ENCODE peak calls at places on chromosome 7, in nine cellular contexts. G is testis, X is uterus, W is tibial nerve, S is right lobe of liver, T is prostate gland, C is adrenal gland, B is IMR-90, M is heart left ventricle. H is an unnamed sample. For H3K4me1, the result is how much of the 10 kb centered on the place peaks cover.

GRCh38 chr7:8442814-8443304 is 9.4 kb downstream of the NXPH1 start:
- DNase-seq in G (peak), X (no peak), W (no peak), S (peak), T (no peak), C (peak), B (no peak), M (peak), H (no peak)

GRCh38 chr7:71488308-71488707 is 356.4 kb downstream of the GALNT17 start:
- DNase-seq in G (no peak), X (no peak), W (no peak), S (no peak), T (no peak), C (no peak), B (no peak), M (no peak), H (no peak)

GRCh38 chr7:154350892-154351291 is 298.7 kb downstream of the DPP6 start:
- DNase-seq in G (no peak), X (no peak), W (no peak), S (no peak), T (no peak), C (no peak), B (no peak), M (no peak), H (no peak)

GRCh38 chr7:79453558-79454324 is at the start of gene MAGI2:
- DNase-seq in G (peak), X (peak), W (peak), S (peak), T (peak), C (peak), B (peak), M (peak), H (peak)

GRCh38 chr7:20284398-20285143 is 46.1 kb upstream of the ITGB8 start:
- DNase-seq in G (no peak), X (no peak), W (no peak), S (no peak), T (no peak), C (no peak), B (peak), M (no peak), H (no peak)

GRCh38 chr7:26930845-26931244 is 66.5 kb upstream of the SKAP2 start:
- DNase-seq in G (no peak), X (no peak), W (no peak), S (no peak), T (no peak), C (no peak), B (no peak), M (no peak), H (no peak)

GRCh38 chr7:15326044-15326644 is 235.7 kb downstream of the AGMO start:
- DNase-seq in G (no peak), X (no peak), W (no peak), S (no peak), T (no peak), C (no peak), B (peak), M (no peak), H (no peak)

GRCh38 chr7:83161851-83162401 is 758 bp downstream of the PCLO start:
- DNase-seq in G (peak), X (no peak), W (no peak), S (no peak), T (no peak), C (no peak), B (no peak), M (no peak), H (no peak)

GRCh38 chr7:24427048-24427447 is 143.1 kb downstream of the NPY start:
- DNase-seq in G (no peak), X (no peak), W (no peak), S (no peak), T (no peak), C (no peak), B (no peak), M (no peak), H (no peak)

GRCh38 chr7:36308031-36308430 is 81.6 kb upstream of the ANLN start:
- DNase-seq in G (no peak), X (no peak), W (no peak), S (no peak), T (no peak), C (no peak), B (no peak), M (no peak), H (no peak)

GRCh38 chr7:108684629-108685028 is 115.0 kb downstream of the DNAJB9 start:
- DNase-seq in G (no peak), X (no peak), W (no peak), S (no peak), T (no peak), C (no peak), B (no peak), M (no peak), H (no peak)

GRCh38 chr7:126840869-126841268 is 411.9 kb downstream of the GRM8 start:
- DNase-seq in G (no peak), X (no peak), W (no peak), S (no peak), T (no peak), C (no peak), B (no peak), M (no peak), H (no peak)

GRCh38 chr7:65438593-65438992 is 64.9 kb downstream of the ZNF92 start:
- DNase-seq in G (no peak), X (no peak), W (no peak), S (no peak), T (no peak), C (peak), B (peak), M (no peak), H (no peak)

GRCh38 chr7:20785211-20786048 is 1.3 kb downstream of the SP8 start:
- DNase-seq in G (no peak), X (no peak), W (no peak), S (peak), T (peak), C (no peak), B (no peak), M (no peak), H (no peak)

GRCh38 chr7:11843113-11843765 is 11.2 kb upstream of the THSD7A start:
- DNase-seq in G (no peak), X (no peak), W (no peak), S (no peak), T (no peak), C (no peak), B (no peak), M (no peak), H (no peak)

GRCh38 chr7:74173074-74173473 is 1.1 kb upstream of the EIF4H start:
- DNase-seq in G (no peak), X (no peak), W (no peak), S (peak), T (no peak), C (peak), B (no peak), M (no peak), H (no peak)

GRCh38 chr7:129436335-129436923 is 2.2 kb downstream of the STRIP2 start:
- DNase-seq in G (no peak), X (no peak), W (no peak), S (no peak), T (no peak), C (no peak), B (no peak), M (no peak), H (no peak)

GRCh38 chr7:2921748-2922147 is 77.6 kb upstream of the GNA12 start:
- DNase-seq in G (peak), X (no peak), W (no peak), S (no peak), T (no peak), C (no peak), B (no peak), M (no peak), H (no peak)

GRCh38 chr7:82694020-82694419 is 250.4 kb upstream of the CACNA2D1 start:
- DNase-seq in G (no peak), X (no peak), W (no peak), S (no peak), T (no peak), C (no peak), B (no peak), M (no peak), H (no peak)

GRCh38 chr7:32879460-32879859 is 12.1 kb downstream of the KBTBD2 start:
- DNase-seq in G (no peak), X (no peak), W (no peak), S (no peak), T (no peak), C (no peak), B (no peak), M (no peak), H (no peak)

GRCh38 chr7:121288894-121289293 is 39.9 kb upstream of the WNT16 start:
- DNase-seq in G (no peak), X (no peak), W (no peak), S (no peak), T (no peak), C (no peak), B (peak), M (no peak), H (no peak)

GRCh38 chr7:140041626-140042385 is 20.9 kb downstream of the PARP12 start:
- DNase-seq in G (no peak), X (no peak), W (no peak), S (no peak), T (no peak), C (no peak), B (peak), M (no peak), H (no peak)

GRCh38 chr7:21550821-21551531 is 8.1 kb downstream of the DNAH11 start:
- DNase-seq in G (no peak), X (no peak), W (no peak), S (no peak), T (peak), C (no peak), B (no peak), M (no peak), H (no peak)

GRCh38 chr7:70696139-70696782 is 435.7 kb upstream of the GALNT17 start:
- DNase-seq in G (no peak), X (no peak), W (no peak), S (no peak), T (no peak), C (no peak), B (peak), M (no peak), H (no peak)

GRCh38 chr7:134678115-134678514 is 31.5 kb downstream of the BPGM start:
- DNase-seq in G (no peak), X (no peak), W (no peak), S (no peak), T (no peak), C (no peak), B (no peak), M (no peak), H (no peak)

GRCh38 chr7:128879939-128880746 is 17.5 kb downstream of the ATP6V1F start:
- DNase-seq in G (peak), X (peak), W (no peak), S (peak), T (peak), C (peak), B (peak), M (no peak), H (peak)

GRCh38 chr7:104794589-104794988 is 219.4 kb upstream of the KMT2E start:
- DNase-seq in G (no peak), X (no peak), W (no peak), S (no peak), T (no peak), C (no peak), B (no peak), M (no peak), H (no peak)

GRCh38 chr7:116363637-116364432 is 135.7 kb upstream of the CAV2 start:
- DNase-seq in G (no peak), X (no peak), W (no peak), S (no peak), T (no peak), C (no peak), B (no peak), M (no peak), H (no peak)

GRCh38 chr7:146492017-146492416 is 375.4 kb downstream of the CNTNAP2 start:
- DNase-seq in G (no peak), X (no peak), W (no peak), S (no peak), T (peak), C (no peak), B (no peak), M (no peak), H (no peak)

GRCh38 chr7:25665903-25666670 is 437.8 kb upstream of the NPVF start:
- DNase-seq in G (no peak), X (no peak), W (no peak), S (no peak), T (no peak), C (no peak), B (no peak), M (no peak), H (no peak)

GRCh38 chr7:112135815-112136706 is 70.1 kb downstream of the DOCK4 start:
- DNase-seq in G (no peak), X (peak), W (no peak), S (no peak), T (no peak), C (no peak), B (no peak), M (no peak), H (no peak)

GRCh38 chr7:95905165-95905564 is 132.8 kb downstream of the DYNC1I1 start:
- DNase-seq in G (no peak), X (no peak), W (no peak), S (no peak), T (no peak), C (no peak), B (no peak), M (no peak), H (no peak)

GRCh38 chr7:120272261-120272895 is 597 bp upstream of the KCND2 start:
- DNase-seq in G (peak), X (peak), W (no peak), S (no peak), T (no peak), C (no peak), B (peak), M (no peak), H (no peak)

GRCh38 chr7:140697447-140698143 is 1.1 kb downstream of the NDUFB2 start:
- DNase-seq in G (no peak), X (no peak), W (no peak), S (no peak), T (no peak), C (no peak), B (peak), M (no peak), H (no peak)

GRCh38 chr7:30238721-30239441 is 45.5 kb upstream of the ZNRF2 start:
- DNase-seq in G (no peak), X (no peak), W (peak), S (peak), T (peak), C (peak), B (no peak), M (no peak), H (no peak)

GRCh38 chr7:105853931-105854419 is 22.4 kb downstream of the ATXN7L1 start:
- DNase-seq in G (no peak), X (peak), W (no peak), S (no peak), T (no peak), C (no peak), B (peak), M (no peak), H (no peak)

GRCh38 chr7:34277016-34277800 is 371.9 kb downstream of the BMPER start:
- DNase-seq in G (no peak), X (no peak), W (no peak), S (no peak), T (no peak), C (no peak), B (peak), M (no peak), H (no peak)

GRCh38 chr7:122643248-122643647 is 55.7 kb downstream of the RNF133 start:
- DNase-seq in G (no peak), X (no peak), W (no peak), S (no peak), T (no peak), C (no peak), B (no peak), M (no peak), H (no peak)

GRCh38 chr7:150406565-150407421 is 27.7 kb downstream of the ZNF775 start:
- DNase-seq in G (no peak), X (no peak), W (no peak), S (no peak), T (peak), C (peak), B (peak), M (no peak), H (peak)
- H3K4me1 ChIP-seq in G (under half), X (under half), W (under half), S (under half), T (under half), C (under half), B (under half), M (under half), H (under half)

GRCh38 chr7:99372275-99373085 is 2.0 kb upstream of the ARPC1B start:
- DNase-seq in G (peak), X (no peak), W (no peak), S (no peak), T (no peak), C (no peak), B (peak), M (no peak), H (no peak)

GRCh38 chr7:99373086-99374066 is 1.2 kb upstream of the ARPC1B start:
- DNase-seq in G (no peak), X (no peak), W (no peak), S (no peak), T (no peak), C (no peak), B (no peak), M (no peak), H (no peak)

GRCh38 chr7:99374121-99375064 is at the start of gene ARPC1B:
- DNase-seq in G (peak), X (peak), W (peak), S (peak), T (peak), C (peak), B (peak), M (peak), H (peak)

GRCh38 chr7:99371376-99371920 is 3.1 kb upstream of the ARPC1B start:
- DNase-seq in G (no peak), X (no peak), W (no peak), S (no peak), T (no peak), C (no peak), B (no peak), M (no peak), H (no peak)

DNA sequence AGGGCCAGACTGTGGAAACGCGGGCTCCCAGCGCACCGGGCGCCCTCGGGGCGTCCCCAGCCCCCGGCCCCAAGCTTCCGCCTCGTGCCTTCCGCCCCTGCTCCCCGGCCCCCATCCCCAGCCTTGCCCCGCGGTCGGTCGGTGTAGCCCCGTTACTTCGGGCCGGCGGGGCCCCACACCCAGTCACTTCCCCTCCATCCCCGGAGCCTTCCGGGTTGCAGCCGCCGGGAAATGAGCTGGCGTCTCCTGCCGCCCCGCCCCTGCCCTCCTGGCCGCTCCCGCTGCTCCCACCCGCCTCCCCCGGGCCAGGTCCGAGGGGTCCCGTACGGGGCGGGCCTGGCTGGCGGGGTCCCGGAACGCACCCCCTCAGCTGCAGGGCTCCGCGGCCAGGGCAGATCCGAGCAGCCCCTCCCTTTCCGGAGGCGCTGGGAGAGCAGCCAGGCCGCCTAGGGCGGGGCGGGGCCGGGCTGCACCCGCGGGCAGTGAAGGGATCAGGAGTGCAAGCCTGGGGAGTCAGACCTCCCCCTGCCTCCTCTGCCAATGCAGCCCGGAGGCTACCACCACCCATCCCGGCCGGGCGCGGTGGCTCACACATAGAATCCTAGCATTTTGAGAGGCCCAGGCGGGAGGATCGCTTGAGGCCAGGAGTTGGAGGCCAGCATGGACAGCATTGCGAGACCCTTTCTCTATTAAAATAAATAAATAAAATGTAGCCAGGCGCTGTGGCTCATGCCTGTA is 709 bp downstream of the ARPC1B start:
- DNase-seq in G (peak), X (peak), W (peak), S (peak), T (peak), C (peak), B (peak), M (peak), H (peak)
- TF ChIP-seq POLR2A in G (no peak), X (no peak), W (peak), S (peak), T (peak), C (no peak), B (no peak), M (peak), H (peak)

GRCh38 chr7:76222333-76222732 is 20.6 kb downstream of the SRRM3 start:
- DNase-seq in G (no peak), X (no peak), W (no peak), S (no peak), T (no peak), C (no peak), B (no peak), M (no peak), H (no peak)
- H3K4me1 ChIP-seq in G (under half), X (under half), W (under half), S (under half), T (under half), C (under half), B (under half), M (under half), H (under half)

GRCh38 chr7:100098913-100099312 is 2.3 kb downstream of the MCM7 start:
- DNase-seq in G (no peak), X (no peak), W (no peak), S (no peak), T (no peak), C (no peak), B (no peak), M (no peak), H (no peak)

GRCh38 chr7:100099452-100099851 is 1.7 kb downstream of the MCM7 start:
- DNase-seq in G (no peak), X (no peak), W (no peak), S (no peak), T (no peak), C (no peak), B (no peak), M (no peak), H (no peak)

GRCh38 chr7:100101016-100101862 is at the start of the genes AP4M1 and MCM7:
- DNase-seq in G (peak), X (peak), W (peak), S (peak), T (peak), C (peak), B (peak), M (peak), H (peak)

GRCh38 chr7:100102950-100103840 is 1.8 kb downstream of the AP4M1 start:
- DNase-seq in G (no peak), X (no peak), W (no peak), S (no peak), T (no peak), C (no peak), B (peak), M (no peak), H (no peak)

DNA sequence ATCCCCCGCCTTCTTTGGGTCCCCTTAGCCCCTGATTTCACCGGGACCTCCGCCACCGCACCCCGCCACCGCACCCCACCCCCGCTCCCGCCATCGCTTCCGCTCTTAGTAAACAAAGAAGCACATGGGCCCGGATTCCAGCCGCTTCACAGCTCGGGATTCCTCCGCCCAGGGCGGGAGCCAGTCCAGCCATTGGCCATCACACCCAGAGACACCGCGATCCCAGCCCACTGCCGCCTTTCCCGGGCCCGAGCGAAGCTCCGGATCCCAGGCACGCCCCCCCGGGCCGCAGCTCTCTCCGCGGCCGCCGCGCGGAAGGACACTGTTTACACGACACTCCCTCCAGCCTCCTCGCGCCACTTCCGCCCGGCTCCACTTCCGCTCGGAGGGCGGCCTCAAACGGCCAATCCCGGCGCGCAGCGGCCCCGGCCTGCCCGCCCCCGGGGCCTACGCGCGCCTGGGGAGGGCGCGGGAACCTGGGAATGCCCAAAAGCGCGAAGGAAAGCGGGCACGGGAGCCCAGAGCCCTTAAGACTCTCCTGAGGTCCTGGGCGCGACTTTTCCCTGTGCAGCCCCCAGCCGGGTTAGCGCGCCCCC is 679 bp downstream of the MCM7 start:
- DNase-seq in G (peak), X (peak), W (peak), S (peak), T (peak), C (peak), B (peak), M (peak), H (peak)
- TF ChIP-seq POLR2A in G (no peak), X (peak), W (peak), S (no peak), T (peak), C (no peak), B (peak), M (peak), H (no peak)

GRCh38 chr7:130945411-130945811 is 211.4 kb upstream of the KLF14 start:
- DNase-seq in G (no peak), X (no peak), W (no peak), S (no peak), T (no peak), C (no peak), B (no peak), M (no peak), H (no peak)
- H3K4me1 ChIP-seq in G (under half), X (under half), W (under half), S (under half), T (under half), C (under half), B (under half), M (half or more), H (under half)

H was measured in Peyer's patch.